ENCODE peak calls at places on chromosomes 2 and 18, in nine cellular contexts. One of them, this sample, is unnamed.

GRCh38 chr2:191049728-191050639 is 36.0 kb upstream of the STAT1 start:
- DNase-seq in body of pancreas: no peak
- DNase-seq in sigmoid colon: peak
- DNase-seq in HCT116: no peak
- DNase-seq in tibial nerve: peak
- DNase-seq in suprapubic skin: no peak
- DNase-seq in A549: peak
- DNase-seq in transverse colon: no peak
- DNase-seq in adrenal gland: no peak
- DNase-seq in this sample: no peak

GRCh38 chr2:190545082-190545481 is 10.6 kb upstream of the NEMP2 start:
- DNase-seq in A549: no peak
- DNase-seq in tibial nerve: no peak
- DNase-seq in adrenal gland: no peak
- DNase-seq in suprapubic skin: no peak
- DNase-seq in sigmoid colon: no peak
- DNase-seq in transverse colon: no peak
- DNase-seq in HCT116: no peak
- DNase-seq in body of pancreas: no peak
- DNase-seq in this sample: no peak

GRCh38 chr2:19710230-19710629 is 191.6 kb downstream of the TTC32 start:
- DNase-seq in sigmoid colon: no peak
- DNase-seq in A549: no peak
- DNase-seq in suprapubic skin: no peak
- DNase-seq in HCT116: no peak
- DNase-seq in body of pancreas: no peak
- DNase-seq in adrenal gland: no peak
- DNase-seq in tibial nerve: no peak
- DNase-seq in transverse colon: no peak
- DNase-seq in this sample: no peak

GRCh38 chr2:4662161-4662779 is 958.9 kb downstream of the DCDC2C start:
- DNase-seq in A549: no peak
- DNase-seq in transverse colon: no peak
- DNase-seq in body of pancreas: no peak
- DNase-seq in adrenal gland: no peak
- DNase-seq in suprapubic skin: no peak
- DNase-seq in tibial nerve: no peak
- DNase-seq in HCT116: no peak
- DNase-seq in sigmoid colon: no peak
- DNase-seq in this sample: no peak

GRCh38 chr2:142944264-142944663 is 66.8 kb downstream of the KYNU start:
- DNase-seq in tibial nerve: no peak
- DNase-seq in A549: peak
- DNase-seq in transverse colon: no peak
- DNase-seq in adrenal gland: no peak
- DNase-seq in sigmoid colon: no peak
- DNase-seq in suprapubic skin: no peak
- DNase-seq in body of pancreas: no peak
- DNase-seq in HCT116: no peak
- DNase-seq in this sample: no peak

GRCh38 chr2:33777791-33778190 is 178.7 kb upstream of the FAM98A start:
- DNase-seq in suprapubic skin: no peak
- DNase-seq in A549: no peak
- DNase-seq in adrenal gland: no peak
- DNase-seq in body of pancreas: no peak
- DNase-seq in sigmoid colon: no peak
- DNase-seq in transverse colon: no peak
- DNase-seq in HCT116: no peak
- DNase-seq in tibial nerve: no peak
- DNase-seq in this sample: no peak

GRCh38 chr2:59150430-59150829 is 909.3 kb upstream of the FANCL start:
- DNase-seq in A549: no peak
- DNase-seq in tibial nerve: no peak
- DNase-seq in suprapubic skin: no peak
- DNase-seq in body of pancreas: no peak
- DNase-seq in HCT116: no peak
- DNase-seq in sigmoid colon: no peak
- DNase-seq in adrenal gland: no peak
- DNase-seq in transverse colon: no peak
- DNase-seq in this sample: no peak

GRCh38 chr18:27276886-27277285 is 91.8 kb upstream of the CHST9 start:
- DNase-seq in A549: no peak
- DNase-seq in adrenal gland: no peak
- DNase-seq in transverse colon: no peak
- DNase-seq in HCT116: no peak
- DNase-seq in tibial nerve: no peak
- DNase-seq in suprapubic skin: no peak
- DNase-seq in sigmoid colon: no peak
- DNase-seq in body of pancreas: no peak
- DNase-seq in this sample: no peak

GRCh38 chr2:157726946-157727345 is 98.3 kb upstream of the ACVR1C start:
- DNase-seq in tibial nerve: no peak
- DNase-seq in body of pancreas: no peak
- DNase-seq in HCT116: no peak
- DNase-seq in transverse colon: no peak
- DNase-seq in A549: no peak
- DNase-seq in suprapubic skin: no peak
- DNase-seq in sigmoid colon: no peak
- DNase-seq in adrenal gland: no peak
- DNase-seq in this sample: no peak

GRCh38 chr2:174013310-174013751 is 48.2 kb upstream of the SP3 start:
- DNase-seq in sigmoid colon: peak
- DNase-seq in transverse colon: no peak
- DNase-seq in A549: no peak
- DNase-seq in adrenal gland: peak
- DNase-seq in body of pancreas: peak
- DNase-seq in HCT116: no peak
- DNase-seq in suprapubic skin: peak
- DNase-seq in tibial nerve: peak
- DNase-seq in this sample: peak

GRCh38 chr18:69885841-69886531 is 61.7 kb downstream of the CD226 start:
- DNase-seq in sigmoid colon: no peak
- DNase-seq in body of pancreas: peak
- DNase-seq in adrenal gland: no peak
- DNase-seq in tibial nerve: no peak
- DNase-seq in HCT116: no peak
- DNase-seq in A549: no peak
- DNase-seq in transverse colon: no peak
- DNase-seq in suprapubic skin: no peak
- DNase-seq in this sample: no peak

GRCh38 chr2:79832540-79833234 is 319.8 kb downstream of the CTNNA2 start:
- DNase-seq in A549: peak
- DNase-seq in adrenal gland: no peak
- DNase-seq in body of pancreas: no peak
- DNase-seq in tibial nerve: no peak
- DNase-seq in transverse colon: no peak
- DNase-seq in suprapubic skin: no peak
- DNase-seq in HCT116: no peak
- DNase-seq in sigmoid colon: no peak
- DNase-seq in this sample: no peak

GRCh38 chr2:68426885-68427579 is 40.1 kb downstream of the FBXO48 start:
- DNase-seq in adrenal gland: no peak
- DNase-seq in HCT116: no peak
- DNase-seq in suprapubic skin: no peak
- DNase-seq in transverse colon: no peak
- DNase-seq in sigmoid colon: no peak
- DNase-seq in body of pancreas: no peak
- DNase-seq in A549: peak
- DNase-seq in tibial nerve: no peak
- DNase-seq in this sample: no peak

DNA sequence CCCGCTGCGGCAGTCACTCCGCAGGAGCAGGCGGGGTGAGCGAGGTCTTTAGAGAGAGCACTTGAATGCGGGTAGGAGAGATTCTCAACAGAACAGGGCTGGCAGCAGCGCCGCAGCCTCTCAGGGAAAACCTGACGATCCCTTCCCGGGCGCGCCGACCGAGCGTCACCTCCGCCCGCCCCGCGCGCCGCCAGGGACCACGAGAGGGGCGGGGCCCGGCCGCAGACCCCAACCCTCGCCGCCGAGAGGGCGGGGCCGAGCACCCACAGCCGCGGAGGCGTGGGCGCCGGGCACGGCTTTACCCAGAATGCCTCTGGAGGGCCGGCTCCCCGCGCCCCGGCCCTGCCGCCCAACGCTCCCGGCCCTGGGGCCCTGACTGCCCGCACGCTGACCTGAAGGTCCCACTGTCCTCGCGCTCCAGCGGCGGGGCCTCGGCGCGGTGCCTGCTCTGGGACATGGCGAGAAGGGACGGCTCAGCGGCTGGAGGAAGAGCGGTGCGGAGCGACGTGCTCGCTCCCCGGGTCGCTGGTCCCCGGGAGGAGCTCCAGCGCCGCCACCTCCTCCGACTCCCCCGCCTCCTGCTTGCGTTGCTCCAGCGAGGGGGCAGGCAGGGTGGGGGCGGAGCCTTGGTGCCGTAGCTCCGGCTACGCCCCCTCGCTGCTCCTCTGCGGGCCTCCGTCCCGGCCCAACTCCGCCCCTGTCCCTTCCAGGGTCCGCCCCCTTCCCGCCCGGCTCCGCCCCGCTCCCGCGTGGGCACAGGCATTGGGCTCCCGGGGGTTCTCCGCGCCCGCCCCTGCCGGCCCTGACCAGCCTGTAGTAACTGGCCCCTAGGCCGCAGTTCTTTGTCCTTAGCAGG is at the start of the genes PJVK and PRKRA:
- DNase-seq in A549: peak
- DNase-seq in HCT116: peak
- DNase-seq in sigmoid colon: peak
- DNase-seq in adrenal gland: peak
- DNase-seq in suprapubic skin: peak
- DNase-seq in transverse colon: peak
- DNase-seq in tibial nerve: peak
- DNase-seq in body of pancreas: peak
- DNase-seq in this sample: peak
- TF ChIP-seq POLR2A in A549: peak
- TF ChIP-seq POLR2A in HCT116: peak
- TF ChIP-seq POLR2A in sigmoid colon: peak
- TF ChIP-seq POLR2A in adrenal gland: peak
- TF ChIP-seq POLR2A in suprapubic skin: peak
- TF ChIP-seq POLR2A in transverse colon: peak
- TF ChIP-seq POLR2A in tibial nerve: peak
- TF ChIP-seq POLR2A in body of pancreas: peak
- TF ChIP-seq POLR2A in this sample: peak

GRCh38 chr2:120820263-120820884 is 84.7 kb downstream of the GLI2 start:
- DNase-seq in sigmoid colon: peak
- DNase-seq in adrenal gland: no peak
- DNase-seq in tibial nerve: no peak
- DNase-seq in body of pancreas: no peak
- DNase-seq in transverse colon: peak
- DNase-seq in suprapubic skin: no peak
- DNase-seq in HCT116: no peak
- DNase-seq in A549: no peak
- DNase-seq in this sample: no peak
- H3K4me3 ChIP-seq in sigmoid colon: peak
- H3K4me3 ChIP-seq in adrenal gland: no peak
- H3K4me3 ChIP-seq in tibial nerve: no peak
- H3K4me3 ChIP-seq in body of pancreas: no peak
- H3K4me3 ChIP-seq in transverse colon: no peak
- H3K4me3 ChIP-seq in suprapubic skin: no peak
- H3K4me3 ChIP-seq in HCT116: no peak
- H3K4me3 ChIP-seq in A549: no peak
- H3K4me3 ChIP-seq in this sample: no peak

GRCh38 chr18:36295880-36296301 is 1.6 kb upstream of the FHOD3 start:
- DNase-seq in HCT116: no peak
- DNase-seq in sigmoid colon: no peak
- DNase-seq in adrenal gland: no peak
- DNase-seq in A549: no peak
- DNase-seq in body of pancreas: peak
- DNase-seq in transverse colon: no peak
- DNase-seq in suprapubic skin: no peak
- DNase-seq in tibial nerve: no peak
- DNase-seq in this sample: no peak

GRCh38 chr18:36296591-36297418 is 708 bp upstream of the FHOD3 start:
- DNase-seq in sigmoid colon: peak
- DNase-seq in adrenal gland: peak
- DNase-seq in transverse colon: peak
- DNase-seq in HCT116: peak
- DNase-seq in A549: peak
- DNase-seq in body of pancreas: peak
- DNase-seq in suprapubic skin: no peak
- DNase-seq in tibial nerve: peak
- DNase-seq in this sample: no peak

GRCh38 chr18:36298113-36298701 is 694 bp downstream of the FHOD3 start:
- DNase-seq in suprapubic skin: no peak
- DNase-seq in body of pancreas: no peak
- DNase-seq in tibial nerve: no peak
- DNase-seq in HCT116: no peak
- DNase-seq in adrenal gland: no peak
- DNase-seq in transverse colon: no peak
- DNase-seq in A549: no peak
- DNase-seq in sigmoid colon: no peak
- DNase-seq in this sample: no peak

GRCh38 chr18:36299010-36299409 is 1.5 kb downstream of the FHOD3 start:
- DNase-seq in tibial nerve: no peak
- DNase-seq in suprapubic skin: no peak
- DNase-seq in adrenal gland: no peak
- DNase-seq in A549: no peak
- DNase-seq in sigmoid colon: no peak
- DNase-seq in HCT116: no peak
- DNase-seq in body of pancreas: no peak
- DNase-seq in transverse colon: no peak
- DNase-seq in this sample: no peak

DNA sequence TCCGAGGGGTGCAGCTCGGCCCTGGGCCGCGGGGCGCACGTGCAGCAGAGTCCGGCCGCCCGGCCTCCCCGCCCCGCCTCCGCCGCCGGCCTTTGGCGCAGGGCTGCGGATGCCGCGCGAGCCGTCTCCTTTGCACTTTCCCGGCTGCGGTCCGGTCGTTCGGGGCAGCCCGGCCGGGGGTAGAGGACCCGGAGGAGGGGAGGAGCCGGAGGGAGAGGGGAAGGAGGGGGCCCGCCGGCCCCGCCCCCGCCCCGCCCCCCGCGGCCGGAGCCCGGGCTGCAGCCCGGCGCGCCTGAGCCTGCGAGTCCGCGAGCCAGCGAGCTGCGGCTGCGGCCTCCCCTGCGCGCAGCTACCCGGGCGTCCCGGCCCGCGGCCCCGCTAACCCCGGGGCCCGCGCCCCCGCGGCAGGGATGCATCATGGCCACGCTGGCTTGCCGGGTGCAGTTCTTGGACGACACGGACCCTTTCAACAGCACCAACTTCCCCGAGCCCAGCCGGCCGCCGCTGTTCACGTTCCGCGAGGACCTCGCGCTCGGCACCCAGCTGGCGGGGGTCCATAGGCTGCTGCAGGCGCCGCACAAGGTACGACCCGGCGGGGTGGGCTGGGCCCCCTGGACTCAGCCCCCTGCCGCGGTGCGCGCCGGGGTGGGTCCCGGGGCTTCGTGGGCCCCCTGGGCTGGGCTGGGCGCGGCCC is at the start of gene FHOD3:
- DNase-seq in suprapubic skin: no peak
- DNase-seq in body of pancreas: peak
- DNase-seq in tibial nerve: peak
- DNase-seq in A549: peak
- DNase-seq in sigmoid colon: peak
- DNase-seq in adrenal gland: peak
- DNase-seq in HCT116: no peak
- DNase-seq in transverse colon: peak
- DNase-seq in this sample: no peak
- TF ChIP-seq POLR2A in suprapubic skin: no peak
- TF ChIP-seq POLR2A in body of pancreas: no peak
- TF ChIP-seq POLR2A in tibial nerve: no peak
- TF ChIP-seq POLR2A in A549: no peak
- TF ChIP-seq POLR2A in sigmoid colon: no peak
- TF ChIP-seq POLR2A in adrenal gland: no peak
- TF ChIP-seq POLR2A in HCT116: no peak
- TF ChIP-seq POLR2A in transverse colon: no peak
- TF ChIP-seq POLR2A in this sample: no peak

GRCh38 chr2:21042958-21043743 is 722 bp downstream of the APOB start:
- DNase-seq in A549: peak
- DNase-seq in transverse colon: peak
- DNase-seq in HCT116: peak
- DNase-seq in adrenal gland: peak
- DNase-seq in tibial nerve: peak
- DNase-seq in suprapubic skin: peak
- DNase-seq in sigmoid colon: peak
- DNase-seq in body of pancreas: peak
- DNase-seq in this sample: peak
- H3K4me3 ChIP-seq in A549: no peak
- H3K4me3 ChIP-seq in transverse colon: no peak
- H3K4me3 ChIP-seq in HCT116: no peak
- H3K4me3 ChIP-seq in adrenal gland: no peak
- H3K4me3 ChIP-seq in tibial nerve: peak
- H3K4me3 ChIP-seq in suprapubic skin: peak
- H3K4me3 ChIP-seq in sigmoid colon: no peak
- H3K4me3 ChIP-seq in body of pancreas: no peak
- H3K4me3 ChIP-seq in this sample: no peak